ENCODE peak calls at places on chromosomes 4 and X, in seven cellular contexts. B, J, C, Y, S, G and R are unnamed samples.
A peak's percentile ranks its signal among the peaks of the same experiment; 100 is the strongest.

GRCh38 chr4:20192754-20193521 is 58.8 kb upstream of the SLIT2 start:
- DNase-seq in B (peak; percentile 46), J (no peak), C (no peak), Y (no peak), S (peak; percentile 53), G (peak; percentile 54), R (peak; percentile 11)

GRCh38 chr4:38703625-38704024 is 39.6 kb downstream of the KLF3 start:
- DNase-seq in B (no peak), J (no peak), C (no peak), Y (no peak), S (no peak), G (no peak), R (no peak)

GRCh38 chr4:183823394-183823793 is 81.7 kb upstream of the STOX2 start:
- DNase-seq in B (peak; percentile 49), J (no peak), C (no peak), Y (no peak), S (peak; percentile 73), G (no peak), R (peak; percentile 22)

GRCh38 chr4:151644625-151645024 is 116.2 kb downstream of the GATB start:
- DNase-seq in B (no peak), J (no peak), C (no peak), Y (no peak), S (no peak), G (no peak), R (no peak)

GRCh38 chr4:98630804-98631454 is 27.5 kb downstream of the TSPAN5 start:
- DNase-seq in B (no peak), J (no peak), C (peak; percentile 71), Y (no peak), S (peak; percentile 52), G (peak; percentile 41), R (no peak)

GRCh38 chrX:11285661-11286060 is 7.6 kb upstream of the AMELX start:
- DNase-seq in B (no peak), J (no peak), C (no peak), Y (no peak), S (no peak), G (no peak), R (no peak)

GRCh38 chr4:986428-986948 is 356 bp upstream of the IDUA start:
- DNase-seq in B (no peak), J (no peak), C (no peak), Y (no peak), S (no peak), G (no peak), R (no peak)

GRCh38 chr4:42104521-42104920 is 47.9 kb downstream of the BEND4 start:
- DNase-seq in B (no peak), J (no peak), C (no peak), Y (no peak), S (peak; percentile 56), G (peak; percentile 33), R (peak; percentile 7)

GRCh38 chr4:88138561-88138960 is 19.9 kb downstream of the ABCG2 start:
- DNase-seq in B (peak; percentile 59), J (peak; percentile 87), C (no peak), Y (no peak), S (peak; percentile 69), G (peak; percentile 81), R (peak; percentile 29)

GRCh38 chrX:38409289-38409688 is 56.9 kb downstream of the OTC start:
- DNase-seq in B (no peak), J (no peak), C (no peak), Y (no peak), S (no peak), G (no peak), R (no peak)

GRCh38 chrX:11458175-11458574 is 165.0 kb downstream of the AMELX start:
- DNase-seq in B (no peak), J (no peak), C (no peak), Y (no peak), S (peak; percentile 57), G (peak; percentile 48), R (no peak)

GRCh38 chrX:129992181-129992580 is 9.7 kb downstream of the BCORL1 start:
- DNase-seq in B (no peak), J (no peak), C (no peak), Y (no peak), S (no peak), G (no peak), R (no peak)

GRCh38 chr4:36841583-36842326 is 402.8 kb upstream of the NWD2 start:
- DNase-seq in B (no peak), J (no peak), C (no peak), Y (no peak), S (no peak), G (no peak), R (no peak)

GRCh38 chr4:127479031-127479622 is 153.6 kb upstream of the INTU start:
- DNase-seq in B (peak; percentile 6), J (no peak), C (peak; percentile 5), Y (no peak), S (peak; percentile 59), G (peak; percentile 16), R (peak; percentile 20)

GRCh38 chr4:166763018-166763417 is 471.3 kb downstream of the SPOCK3 start:
- DNase-seq in B (no peak), J (no peak), C (no peak), Y (no peak), S (no peak), G (no peak), R (no peak)

GRCh38 chr4:26081795-26082498 is 167.9 kb downstream of the SMIM20 start:
- DNase-seq in B (no peak), J (no peak), C (peak; percentile 75), Y (no peak), S (peak; percentile 62), G (no peak), R (no peak)

GRCh38 chr4:149595500-149595899 is 220.1 kb downstream of the IQCM start:
- DNase-seq in B (peak; percentile 2), J (no peak), C (no peak), Y (no peak), S (no peak), G (no peak), R (no peak)

GRCh38 chr4:10023050-10023419 is 1.7 kb upstream of the SLC2A9 start:
- DNase-seq in B (no peak), J (no peak), C (no peak), Y (no peak), S (no peak), G (no peak), R (no peak)